ENCODE peak calls at places on chromosomes 2 and 18, in five cellular contexts. U, A, I, N and D are unnamed samples.

GRCh38 chr2:165691615-165692014 is 102.4 kb downstream of the GALNT3 start:
- DNase-seq in I (no peak), N (no peak), A (peak), U (no peak), D (no peak)

GRCh38 chr2:42054657-42055430 is 7.0 kb downstream of the PKDCC start:
- DNase-seq in N (no peak), U (peak), I (no peak), A (peak), D (no peak)

GRCh38 chr2:55099878-55100820 is 49.9 kb upstream of the RTN4 start:
- DNase-seq in A (no peak), N (no peak), I (no peak), U (no peak), D (no peak)

GRCh38 chr2:73837847-73838585 is 9.3 kb downstream of the STAMBP start:
- DNase-seq in A (no peak), N (no peak), U (no peak), I (no peak), D (no peak)

GRCh38 chr2:237667891-237668290 is 40.5 kb downstream of the LRRFIP1 start:
- DNase-seq in U (no peak), N (no peak), I (no peak), A (no peak), D (no peak)

GRCh38 chr2:233824373-233824772 is 30.0 kb downstream of the HJURP start:
- DNase-seq in U (no peak), A (no peak), N (no peak), I (no peak), D (peak)

GRCh38 chr18:13464432-13465125 is 246.0 kb downstream of the LDLRAD4 start:
- DNase-seq in U (no peak), I (peak), A (no peak), N (no peak), D (no peak)

GRCh38 chr2:144453486-144454158 is 66.3 kb downstream of the ZEB2 start:
- DNase-seq in U (no peak), A (no peak), I (no peak), N (no peak), D (no peak)

GRCh38 chr2:131724019-131724418 is 196.3 kb downstream of the CCDC74A start:
- DNase-seq in N (no peak), I (no peak), U (no peak), A (peak), D (no peak)

GRCh38 chr2:191800874-191801273 is 46.0 kb downstream of the CAVIN2 start:
- DNase-seq in N (no peak), I (no peak), U (no peak), A (no peak), D (no peak)

GRCh38 chr2:26946841-26947784 is 23.3 kb upstream of the MAPRE3 start:
- DNase-seq in N (no peak), U (peak), A (no peak), I (no peak), D (no peak)

GRCh38 chr2:11387831-11388230 is 43.4 kb upstream of the ROCK2 start:
- DNase-seq in U (no peak), I (no peak), N (no peak), A (no peak), D (no peak)

GRCh38 chr18:50814387-50814786 is 5.4 kb downstream of the MRO start:
- DNase-seq in A (no peak), U (no peak), I (no peak), N (no peak), D (no peak)

GRCh38 chr2:230000118-230000841 is 68.4 kb downstream of the SLC16A14 start:
- DNase-seq in I (no peak), N (no peak), U (no peak), A (no peak), D (no peak)

GRCh38 chr18:36757081-36757480 is 71.7 kb downstream of the TPGS2 start:
- DNase-seq in N (no peak), I (no peak), U (peak), A (no peak), D (no peak)

GRCh38 chr18:7202119-7202680 is 28.7 kb upstream of the LRRC30 start:
- DNase-seq in U (no peak), N (no peak), A (no peak), I (no peak), D (no peak)

GRCh38 chr2:55843096-55843991 is 80.2 kb downstream of the EFEMP1 start:
- DNase-seq in A (no peak), N (no peak), I (no peak), U (peak), D (no peak)

GRCh38 chr2:42914314-42914713 is 121.9 kb upstream of the HAAO start:
- DNase-seq in U (no peak), I (no peak), A (no peak), N (no peak), D (no peak)

GRCh38 chr2:129849559-129850160 is 129.8 kb upstream of the RAB6C start:
- DNase-seq in I (no peak), A (no peak), N (no peak), U (no peak), D (no peak)

GRCh38 chr2:42786561-42787345 is 5.6 kb downstream of the HAAO start:
- DNase-seq in I (no peak), U (no peak), N (peak), A (no peak), D (no peak)

GRCh38 chr2:237673130-237673921 is 45.9 kb downstream of the LRRFIP1 start:
- DNase-seq in N (no peak), A (peak), I (peak), U (peak), D (no peak)

GRCh38 chr18:45837283-45838070 is 12.0 kb downstream of the SIGLEC15 start:
- DNase-seq in A (peak), N (no peak), U (peak), I (peak), D (no peak)
- TF ChIP-seq CTCF in A (no peak), N (peak), U (peak), I (peak), D (peak)

GRCh38 chr2:30373881-30374302 is 73.2 kb upstream of the LCLAT1 start:
- DNase-seq in I (no peak), U (no peak), A (no peak), N (no peak), D (no peak)
- TF ChIP-seq CTCF in I (no peak), U (no peak), A (no peak), N (no peak), D (peak)

DNA sequence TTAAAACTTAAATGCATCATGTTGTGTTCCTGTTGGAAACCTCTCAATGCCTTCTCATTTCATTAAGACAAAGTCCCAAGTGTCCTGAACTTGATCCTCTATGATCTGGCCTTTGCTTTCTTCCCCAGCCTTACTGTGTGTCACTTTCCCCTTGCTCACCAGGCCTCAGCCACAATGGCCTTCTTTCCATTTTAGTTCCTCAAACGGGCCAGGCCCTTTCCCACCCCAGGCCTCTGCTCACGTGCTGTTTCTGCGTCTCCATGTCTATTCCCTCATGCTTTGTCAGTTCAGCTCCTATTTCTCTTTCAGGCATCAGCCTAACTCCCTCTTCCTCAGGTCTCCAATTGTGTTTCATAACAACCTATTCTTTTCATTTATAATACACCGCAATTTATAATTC is 19.5 kb downstream of the CXCR4 start:
- DNase-seq in A (no peak), I (peak), U (no peak), N (no peak), D (no peak)
- TF ChIP-seq CTCF in A (no peak), I (no peak), U (no peak), N (no peak), D (no peak)

DNA sequence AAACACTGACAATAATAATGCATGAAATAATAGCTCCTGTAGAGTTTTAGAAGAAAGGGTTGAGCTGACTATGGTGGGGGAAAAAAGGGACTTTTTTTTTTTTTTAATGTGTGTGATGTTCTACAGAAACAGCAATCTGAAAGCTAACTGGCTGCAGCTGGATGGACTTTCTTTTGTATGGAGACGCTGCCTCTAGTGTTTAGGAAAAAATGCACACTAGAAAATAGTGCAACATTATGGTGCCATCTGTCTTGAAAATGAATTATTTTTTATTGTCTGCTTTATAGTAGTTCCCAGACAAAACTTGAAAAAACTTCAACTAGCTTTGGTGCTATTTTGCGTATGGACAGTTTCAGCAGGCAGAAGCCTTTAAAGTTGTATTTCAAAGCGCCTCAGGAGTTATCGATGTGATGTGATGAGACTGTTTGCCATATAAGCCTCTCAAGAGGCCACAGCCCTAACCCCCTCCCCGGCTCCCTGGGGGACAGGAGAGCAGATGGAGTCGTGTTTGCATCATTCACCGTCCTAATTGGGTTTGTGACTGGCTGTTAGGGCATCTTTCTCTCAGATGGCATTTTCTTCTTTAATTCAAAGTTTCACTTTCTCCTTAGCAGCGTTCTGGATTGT is 86.9 kb downstream of the LTBP1 start:
- DNase-seq in N (no peak), U (peak), I (no peak), A (no peak), D (no peak)
- TF ChIP-seq CTCF in N (peak), U (no peak), I (no peak), A (no peak), D (peak)

GRCh38 chr18:48043166-48043565 is 112.7 kb upstream of the SMAD2 start:
- DNase-seq in U (no peak), A (no peak), N (no peak), I (no peak), D (no peak)
- TF ChIP-seq CTCF in U (no peak), A (no peak), N (no peak), I (no peak), D (no peak)

GRCh38 chr2:216217904-216218260 is 108.7 kb downstream of the XRCC5 start:
- DNase-seq in A (no peak), N (no peak), I (no peak), U (no peak), D (no peak)

GRCh38 chr2:216214768-216215167 is 105.6 kb downstream of the XRCC5 start:
- DNase-seq in N (no peak), A (no peak), U (no peak), I (no peak), D (no peak)

GRCh38 chr2:216219866-216220265 is 110.7 kb downstream of the XRCC5 start:
- DNase-seq in A (no peak), I (no peak), N (no peak), U (no peak), D (no peak)

GRCh38 chr2:216216951-216217903 is 108.1 kb downstream of the XRCC5 start:
- DNase-seq in A (no peak), U (no peak), N (no peak), I (no peak), D (no peak)

DNA sequence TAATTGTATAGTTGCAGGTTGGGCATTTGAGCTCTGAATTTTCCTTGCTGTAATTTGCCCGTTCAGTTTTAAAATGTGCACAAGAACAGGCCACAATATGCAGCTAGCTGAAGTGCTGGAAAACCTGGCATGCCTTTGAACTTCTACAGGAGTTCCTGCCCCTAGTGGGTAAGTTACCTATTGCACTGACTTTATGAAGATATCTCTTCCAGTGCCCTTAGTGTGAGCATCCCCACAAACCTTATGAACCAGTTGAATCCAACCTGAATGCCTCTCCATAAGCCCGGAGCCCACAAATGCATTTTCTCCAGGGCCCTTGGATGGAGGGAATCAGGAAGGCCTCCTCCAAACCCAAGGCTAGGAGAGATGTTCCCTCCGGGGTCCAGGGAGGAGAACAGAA is 106.8 kb downstream of the XRCC5 start:
- DNase-seq in I (no peak), N (no peak), A (no peak), U (no peak), D (no peak)
- TF ChIP-seq CTCF in I (peak), N (peak), A (peak), U (peak), D (peak)

DNA sequence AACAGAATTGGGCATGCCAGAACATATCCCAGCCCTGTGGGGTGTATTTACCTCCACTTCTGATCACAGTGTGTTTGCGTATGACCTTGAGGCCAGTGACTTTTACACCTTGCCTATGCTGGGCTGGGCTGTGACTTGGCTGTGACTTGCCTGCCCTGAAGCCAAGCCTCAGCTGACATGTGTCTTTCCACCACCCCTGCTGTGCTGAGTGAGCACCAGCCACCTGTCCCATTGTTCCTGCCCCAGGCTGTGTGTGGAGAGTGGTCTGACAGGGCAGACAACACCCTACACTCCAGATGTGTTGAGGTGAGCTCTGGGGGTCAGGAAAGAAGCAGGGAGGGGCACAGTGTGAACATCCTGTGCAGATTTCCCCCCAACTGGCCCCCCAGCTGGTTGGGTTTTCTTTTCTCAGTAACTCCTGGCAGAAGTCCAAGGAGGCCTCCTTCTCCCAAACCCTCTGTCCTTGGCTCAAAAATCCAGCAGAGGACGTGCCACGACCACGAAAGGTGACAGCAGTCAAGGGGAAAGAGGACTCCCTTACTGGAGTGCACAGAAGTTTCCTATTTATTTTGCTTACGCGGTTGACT is 5.1 kb upstream of the STEAP3 start:
- DNase-seq in A (no peak), N (no peak), I (no peak), U (peak), D (peak)
- TF ChIP-seq CTCF in A (no peak), N (peak), I (no peak), U (no peak), D (peak)

GRCh38 chr2:9232886-9233285 is 26.3 kb downstream of the ASAP2 start:
- DNase-seq in U (no peak), I (no peak), A (no peak), N (no peak), D (no peak)

GRCh38 chr2:9232166-9232479 is 25.5 kb downstream of the ASAP2 start:
- DNase-seq in N (no peak), I (no peak), U (no peak), A (no peak), D (no peak)

GRCh38 chr2:9230051-9230802 is 23.6 kb downstream of the ASAP2 start:
- DNase-seq in U (no peak), I (no peak), N (no peak), A (no peak), D (no peak)

GRCh38 chr2:9230881-9231280 is 24.3 kb downstream of the ASAP2 start:
- DNase-seq in A (no peak), N (no peak), U (no peak), I (peak), D (no peak)

DNA sequence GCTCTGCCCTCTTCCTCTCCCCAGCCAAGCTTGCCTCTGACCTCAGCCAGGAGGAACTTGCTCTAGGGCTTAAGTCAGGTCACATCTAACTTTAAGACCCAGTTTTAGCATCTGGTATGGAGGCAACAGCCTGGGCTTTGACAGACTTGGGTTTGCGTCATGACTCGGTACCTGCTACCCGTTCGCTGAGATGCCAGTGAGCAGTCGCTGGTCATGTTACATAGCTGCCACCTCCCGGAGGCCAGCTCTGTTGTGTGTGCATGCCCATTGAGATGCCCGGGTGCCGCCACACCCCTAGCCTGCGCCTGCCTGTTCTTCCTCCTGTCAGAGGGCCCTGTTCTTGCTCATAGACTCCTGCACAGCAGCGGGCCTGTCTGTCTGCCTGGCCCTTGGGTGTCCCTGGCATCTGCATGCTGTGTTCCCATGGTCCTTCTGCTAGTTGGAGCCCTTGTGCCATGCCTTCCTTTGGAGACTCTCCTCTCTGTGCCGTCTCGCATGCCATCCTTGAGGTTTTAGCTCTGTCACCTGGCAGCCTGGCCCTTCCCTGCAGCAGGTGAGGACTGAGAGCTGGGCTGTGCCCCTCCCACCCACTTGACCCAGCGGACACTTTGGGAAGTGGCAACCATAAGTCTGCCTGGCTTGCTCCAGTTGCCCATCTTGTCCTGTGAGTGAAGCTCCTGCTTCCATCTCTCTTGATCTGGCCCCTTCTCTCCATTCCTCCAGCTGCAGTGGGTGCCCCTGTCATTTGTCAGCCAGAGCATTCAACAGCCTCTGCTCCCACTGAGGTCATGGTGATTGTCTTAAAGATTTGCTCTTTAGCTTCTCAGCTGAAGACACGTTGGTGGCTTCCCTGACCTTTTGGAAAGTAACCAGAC is 24.9 kb downstream of the ASAP2 start:
- DNase-seq in N (no peak), A (no peak), U (peak), I (peak), D (no peak)
- TF ChIP-seq CTCF in N (no peak), A (no peak), U (no peak), I (no peak), D (no peak)